ENCODE peak calls at places on chromosomes 12 and 14, in ten cellular contexts. O is WERI-Rb-1, Z is hepatocyte, C is omental fat pad, W is astrocyte of the cerebellum, G is dorsolateral prefrontal cortex, B is heart left ventricle, D is progenitor cell of endocrine pancreas, F is PC-3, U is neural crest cell. L is an unnamed sample.

GRCh38 chr12:49623142-49623899 is at the start of gene PRPF40B:
- DNase-seq in F (peak), B (peak), U (peak), D (peak), C (peak), W (peak), O (peak), Z (peak), G (peak), L (peak)

GRCh38 chr14:27078176-27078575 is 480.3 kb upstream of the NOVA1 start:
- DNase-seq in G (no peak), F (no peak), W (no peak), D (no peak), U (no peak), Z (no peak), B (no peak), C (no peak), O (no peak), L (no peak)

GRCh38 chr12:101078881-101079280 is 131.2 kb downstream of the SLC5A8 start:
- DNase-seq in U (no peak), C (no peak), D (no peak), B (no peak), F (no peak), G (no peak), Z (no peak), W (no peak), O (no peak), L (no peak)

GRCh38 chr12:40980346-40981005 is 207.6 kb upstream of the PDZRN4 start:
- DNase-seq in B (no peak), C (no peak), D (no peak), W (no peak), Z (no peak), G (no peak), F (no peak), U (no peak), O (no peak), L (no peak)

GRCh38 chr14:58298477-58298879 is at the start of gene ARID4A:
- DNase-seq in U (peak), F (no peak), C (peak), B (peak), G (peak), D (peak), Z (no peak), W (no peak), O (peak), L (no peak)

GRCh38 chr14:75915063-75915462 is 66.7 kb downstream of the TGFB3 start:
- DNase-seq in U (no peak), W (no peak), D (no peak), B (no peak), Z (no peak), G (no peak), C (no peak), F (no peak), O (no peak), L (no peak)

GRCh38 chr12:111636209-111636928 is 37.3 kb upstream of the ATXN2 start:
- DNase-seq in W (peak), O (no peak), D (no peak), G (peak), F (no peak), B (peak), Z (peak), U (peak), C (no peak), L (no peak)

GRCh38 chr14:77040995-77041744 is 12.7 kb upstream of the IRF2BPL start:
- DNase-seq in F (peak), C (no peak), O (no peak), D (no peak), B (no peak), U (no peak), G (no peak), Z (no peak), W (no peak), L (peak)

GRCh38 chr12:48336564-48336963 is 14.2 kb downstream of the ZNF641 start:
- DNase-seq in B (no peak), U (no peak), W (no peak), O (no peak), D (no peak), F (peak), Z (no peak), C (no peak), G (no peak), L (no peak)

GRCh38 chr14:96303981-96304380 is 48.0 kb downstream of the BDKRB1 start:
- DNase-seq in U (no peak), D (no peak), B (no peak), G (no peak), F (no peak), O (no peak), W (no peak), C (no peak), Z (no peak), L (no peak)

GRCh38 chr14:96307434-96307833 is 51.4 kb downstream of the BDKRB1 start:
- DNase-seq in O (no peak), W (no peak), C (no peak), U (no peak), F (peak), Z (no peak), D (no peak), B (no peak), G (no peak), L (no peak)

GRCh38 chr14:96309907-96310330 is 53.2 kb downstream of the ATG2B start:
- DNase-seq in G (no peak), U (no peak), D (no peak), O (peak), Z (peak), F (no peak), B (no peak), C (no peak), W (no peak), L (peak)

GRCh38 chr14:96309128-96309906 is 53.3 kb downstream of the BDKRB1 start:
- DNase-seq in D (no peak), B (no peak), C (no peak), G (no peak), Z (peak), F (no peak), W (no peak), O (no peak), U (no peak), L (peak)

GRCh38 chr14:96304956-96305355 is 48.9 kb downstream of the BDKRB1 start:
- DNase-seq in G (no peak), D (no peak), O (peak), C (no peak), B (no peak), U (peak), W (no peak), Z (no peak), F (peak), L (peak)
- TF ChIP-seq CTCF in G (no peak), D (peak), O (peak), C (no peak), B (no peak), U (peak), W (peak), Z (no peak), F (peak), L (no peak)

GRCh38 chr14:90815567-90815816 is 738 bp downstream of the TTC7B start:
- DNase-seq in Z (no peak), G (no peak), O (no peak), W (no peak), U (no peak), D (no peak), B (peak), F (no peak), C (no peak), L (no peak)

GRCh38 chr14:90818715-90819114 is 2.5 kb upstream of the TTC7B start:
- DNase-seq in B (no peak), W (no peak), G (no peak), O (no peak), F (no peak), Z (no peak), C (no peak), U (no peak), D (no peak), L (no peak)

GRCh38 chr14:90814806-90815566 is 1.2 kb downstream of the TTC7B start:
- DNase-seq in G (no peak), Z (no peak), W (no peak), F (no peak), O (no peak), C (no peak), D (no peak), B (peak), U (no peak), L (no peak)

GRCh38 chr14:90816686-90817436 is 631 bp upstream of the TTC7B start:
- DNase-seq in Z (no peak), O (peak), U (no peak), B (peak), F (no peak), W (no peak), G (no peak), D (no peak), C (no peak), L (no peak)

DNA sequence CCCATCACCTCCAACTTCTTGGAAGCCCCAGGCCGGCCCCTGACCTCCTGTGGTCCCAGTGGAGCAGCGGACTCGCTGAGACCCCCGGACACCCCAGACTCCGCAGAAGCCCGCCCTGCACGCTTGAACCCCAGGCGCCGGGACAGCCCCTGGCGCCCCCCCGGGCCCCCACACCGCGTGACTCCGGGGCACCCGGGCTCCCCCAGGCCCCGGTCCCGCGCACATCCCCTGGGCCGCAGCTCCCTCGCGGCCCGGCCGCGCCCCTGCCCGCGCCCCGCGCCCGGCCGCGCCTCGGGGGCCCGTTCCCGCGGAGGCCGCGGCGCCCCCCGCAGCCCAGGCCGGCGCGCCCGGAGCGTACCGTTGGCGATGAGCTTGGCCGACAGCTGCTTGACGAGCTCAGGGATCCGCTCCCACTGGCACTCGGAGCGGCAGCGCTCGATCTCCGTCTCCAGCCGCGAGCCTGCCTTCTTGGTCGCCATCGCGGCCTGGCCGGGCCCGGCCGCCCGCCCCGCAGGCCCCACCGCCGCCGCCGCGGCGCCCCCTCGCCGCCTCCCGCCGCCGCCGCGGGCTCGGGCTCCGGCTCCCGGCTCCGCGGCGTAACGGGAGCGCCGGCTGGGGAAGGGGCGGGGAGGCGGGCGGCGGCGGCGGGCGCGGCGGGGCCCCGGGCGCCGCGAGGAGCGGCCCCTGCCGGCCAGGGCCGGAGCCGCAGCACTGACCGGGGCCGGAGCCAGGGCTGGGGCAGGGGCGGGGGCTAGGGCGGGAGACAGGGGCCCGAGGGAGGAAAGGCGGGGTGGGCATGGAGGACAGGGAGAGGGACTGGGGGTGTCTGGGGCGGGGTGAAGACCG is at the start of gene TTC7B:
- DNase-seq in G (no peak), B (peak), D (peak), Z (peak), U (peak), O (peak), C (no peak), F (peak), W (no peak), L (peak)
- TF ChIP-seq CTCF in G (peak), B (no peak), D (no peak), Z (peak), U (peak), O (peak), C (no peak), F (no peak), W (peak), L (no peak)

DNA sequence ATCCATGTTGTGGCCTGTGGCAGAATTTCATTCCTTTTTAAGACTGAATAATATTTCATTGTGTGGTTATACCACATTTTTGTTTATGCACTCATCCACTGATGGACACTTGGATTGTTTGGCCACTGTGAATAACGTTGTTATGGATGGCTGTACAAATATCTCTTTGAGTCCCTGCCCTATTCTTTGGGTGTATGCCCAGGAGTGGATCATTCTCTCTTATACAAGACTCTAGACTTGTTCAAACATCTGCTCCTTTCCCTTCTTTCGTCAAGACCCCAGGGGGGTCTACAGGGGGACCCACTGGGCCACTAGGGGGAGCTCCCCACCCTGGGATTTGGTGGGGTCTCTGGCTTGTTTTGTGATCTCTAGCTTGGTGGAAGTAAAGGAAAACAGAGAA is 77.4 kb downstream of the FBXL14 start:
- DNase-seq in C (no peak), B (no peak), W (peak), Z (no peak), G (no peak), D (no peak), F (peak), O (peak), U (peak), L (no peak)
- TF ChIP-seq CTCF in C (no peak), B (no peak), W (peak), Z (peak), G (no peak), D (peak), F (peak), O (peak), U (peak), L (no peak)

DNA sequence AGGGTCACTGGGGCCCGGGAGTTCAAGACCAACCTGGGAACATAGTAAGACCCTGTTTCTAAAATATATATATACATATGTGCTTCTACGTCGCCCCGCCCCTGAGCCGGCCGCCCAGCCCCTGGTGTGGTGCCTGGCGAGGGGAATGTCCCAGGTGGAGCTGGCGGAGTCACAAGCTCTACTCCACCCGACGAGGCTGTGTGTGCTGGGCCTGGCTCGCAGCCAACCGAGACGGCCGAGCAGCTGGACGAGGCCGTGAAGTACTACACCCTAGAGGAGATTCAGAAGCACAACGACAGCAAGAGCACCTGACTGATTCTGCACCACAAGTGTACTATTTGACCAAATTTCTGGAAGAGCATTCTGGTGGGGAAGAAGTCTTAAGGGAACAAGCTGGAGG is 22.1 kb upstream of the ITPK1 start:
- DNase-seq in G (no peak), W (no peak), Z (peak), U (no peak), D (no peak), C (no peak), O (peak), F (peak), B (peak), L (peak)
- TF ChIP-seq CTCF in G (no peak), W (no peak), Z (no peak), U (no peak), D (no peak), C (no peak), O (peak), F (peak), B (no peak), L (no peak)

GRCh38 chr12:57736743-57737466 is 1.6 kb downstream of the AGAP2 start:
- DNase-seq in B (no peak), O (no peak), W (no peak), Z (no peak), C (no peak), G (no peak), U (no peak), D (no peak), F (no peak), L (no peak)

GRCh38 chr12:57735952-57736742 is 2.4 kb downstream of the AGAP2 start:
- DNase-seq in B (peak), F (peak), O (peak), D (no peak), U (peak), W (no peak), Z (peak), C (no peak), G (no peak), L (peak)

GRCh38 chr12:57738142-57738474 is 434 bp downstream of the AGAP2 start:
- DNase-seq in O (no peak), D (no peak), B (no peak), G (no peak), W (no peak), F (no peak), U (no peak), C (no peak), Z (no peak), L (no peak)

GRCh38 chr12:57738661-57739237 is at the start of gene AGAP2:
- DNase-seq in F (no peak), W (no peak), C (no peak), O (peak), D (no peak), Z (no peak), B (no peak), G (no peak), U (peak), L (no peak)

GRCh38 chr12:57737467-57738141 is 938 bp downstream of the AGAP2 start:
- DNase-seq in B (no peak), C (no peak), G (no peak), Z (peak), W (no peak), O (peak), F (no peak), D (no peak), U (peak), L (no peak)
- TF ChIP-seq CTCF in B (no peak), C (no peak), G (peak), Z (peak), W (peak), O (peak), F (peak), D (peak), U (peak), L (no peak)

DNA sequence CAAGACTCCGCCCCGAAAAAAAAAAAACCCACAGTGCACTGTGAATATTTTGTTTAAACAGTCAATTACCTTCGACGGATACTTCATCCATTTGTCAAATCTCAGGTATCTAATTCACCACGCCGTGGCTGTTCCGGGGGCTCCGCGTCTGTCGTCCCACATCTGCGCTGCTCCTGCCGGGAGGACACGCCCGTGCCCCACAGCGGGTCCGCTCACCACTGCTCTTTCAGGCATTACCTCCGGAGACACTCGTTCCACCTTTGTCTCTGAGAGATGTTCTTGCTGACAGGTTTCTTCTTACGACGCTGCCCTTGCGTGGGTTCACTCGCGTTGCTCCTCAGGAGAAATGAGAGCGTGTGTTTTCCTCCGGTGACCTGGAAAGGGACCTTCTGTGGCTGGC is 46.9 kb upstream of the FBRSL1 start:
- DNase-seq in F (no peak), B (no peak), U (no peak), O (no peak), W (no peak), D (no peak), C (no peak), Z (no peak), G (no peak), L (no peak)
- TF ChIP-seq CTCF in F (no peak), B (no peak), U (no peak), O (no peak), W (no peak), D (no peak), C (no peak), Z (no peak), G (no peak), L (no peak)

GRCh38 chr12:132066345-132066685 is 77.8 kb downstream of the DDX51 start:
- DNase-seq in C (no peak), F (no peak), U (no peak), O (no peak), B (no peak), D (no peak), Z (no peak), W (no peak), G (no peak), L (no peak)

GRCh38 chr12:132065609-132066344 is 78.3 kb downstream of the DDX51 start:
- DNase-seq in F (no peak), D (no peak), W (no peak), C (no peak), O (no peak), G (no peak), B (no peak), U (no peak), Z (no peak), L (no peak)

GRCh38 chr12:132065203-132065602 is 78.9 kb downstream of the DDX51 start:
- DNase-seq in Z (no peak), G (no peak), B (no peak), U (no peak), C (no peak), W (no peak), F (no peak), O (no peak), D (no peak), L (no peak)

GRCh38 chr12:132063491-132063890 is 80.6 kb downstream of the DDX51 start:
- DNase-seq in W (no peak), B (no peak), F (no peak), U (no peak), C (no peak), D (no peak), G (no peak), O (no peak), Z (no peak), L (no peak)

DNA sequence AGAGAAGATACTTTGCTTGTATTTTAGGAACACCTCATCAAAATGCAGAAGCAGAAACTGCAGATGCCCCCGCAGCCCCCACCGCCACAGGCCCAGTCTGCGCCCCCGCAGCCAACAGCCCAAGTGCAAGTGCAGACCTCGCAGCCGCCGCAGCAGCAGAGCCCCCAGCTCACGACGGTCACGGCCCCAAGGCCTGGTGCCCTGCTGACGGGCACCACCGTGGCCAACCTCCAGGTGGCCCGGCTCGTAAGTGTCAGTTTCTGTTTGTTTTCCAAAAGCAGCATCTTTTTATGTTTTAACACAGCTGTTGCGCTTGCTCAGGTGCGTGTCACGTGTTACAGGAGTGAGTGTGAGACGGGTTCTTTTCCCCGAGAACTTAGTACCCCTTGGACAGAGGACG is 79.5 kb downstream of the DDX51 start:
- DNase-seq in D (no peak), C (no peak), G (no peak), B (no peak), W (no peak), F (no peak), O (no peak), Z (no peak), U (no peak), L (no peak)
- TF ChIP-seq CTCF in D (no peak), C (no peak), G (no peak), B (no peak), W (no peak), F (no peak), O (no peak), Z (no peak), U (no peak), L (no peak)

GRCh38 chr12:42792265-42792664 is 202.7 kb upstream of the PRICKLE1 start:
- DNase-seq in C (no peak), W (no peak), Z (no peak), O (no peak), G (no peak), B (no peak), U (no peak), D (no peak), F (no peak), L (no peak)
- TF ChIP-seq CTCF in C (no peak), W (peak), Z (no peak), O (no peak), G (no peak), B (no peak), U (peak), D (peak), F (no peak), L (no peak)

L was measured in Calu3.